ENCODE peak calls at places on chromosomes 12 and 14, in seven cellular contexts. One of them, this sample, is unnamed.

GRCh38 chr14:81313200-81313599 is 86.9 kb downstream of the STON2 start:
- DNase-seq in fibroblast of mammary gland: no peak
- DNase-seq in fibroblast of the aortic adventitia: no peak
- DNase-seq in IMR-90: no peak
- DNase-seq in stomach: no peak
- DNase-seq in uterus: no peak
- DNase-seq in transverse colon: no peak
- DNase-seq in this sample: no peak

GRCh38 chr14:45249847-45250575 is 3.0 kb downstream of the MIS18BP1 start:
- DNase-seq in fibroblast of mammary gland: peak
- DNase-seq in uterus: peak
- DNase-seq in IMR-90: peak
- DNase-seq in fibroblast of the aortic adventitia: peak
- DNase-seq in stomach: no peak
- DNase-seq in transverse colon: no peak
- DNase-seq in this sample: peak

GRCh38 chr14:24944800-24945199 is 105.1 kb downstream of the STXBP6 start:
- DNase-seq in fibroblast of the aortic adventitia: no peak
- DNase-seq in stomach: no peak
- DNase-seq in transverse colon: no peak
- DNase-seq in IMR-90: no peak
- DNase-seq in uterus: no peak
- DNase-seq in fibroblast of mammary gland: no peak
- DNase-seq in this sample: no peak

GRCh38 chr12:65637150-65637549 is 187.1 kb upstream of the HMGA2 start:
- DNase-seq in transverse colon: no peak
- DNase-seq in fibroblast of the aortic adventitia: no peak
- DNase-seq in stomach: no peak
- DNase-seq in uterus: no peak
- DNase-seq in fibroblast of mammary gland: no peak
- DNase-seq in IMR-90: no peak
- DNase-seq in this sample: no peak

GRCh38 chr12:12099102-12099501 is 28.4 kb downstream of the BCL2L14 start:
- DNase-seq in IMR-90: no peak
- DNase-seq in uterus: no peak
- DNase-seq in fibroblast of mammary gland: no peak
- DNase-seq in fibroblast of the aortic adventitia: no peak
- DNase-seq in transverse colon: no peak
- DNase-seq in stomach: no peak
- DNase-seq in this sample: no peak

GRCh38 chr14:51446771-51447170 is 204.9 kb upstream of the FRMD6 start:
- DNase-seq in fibroblast of mammary gland: no peak
- DNase-seq in IMR-90: no peak
- DNase-seq in uterus: no peak
- DNase-seq in fibroblast of the aortic adventitia: no peak
- DNase-seq in stomach: no peak
- DNase-seq in transverse colon: no peak
- DNase-seq in this sample: no peak

GRCh38 chr12:76719642-76720041 is 44.3 kb upstream of the ZDHHC17 start:
- DNase-seq in IMR-90: no peak
- DNase-seq in uterus: no peak
- DNase-seq in fibroblast of mammary gland: no peak
- DNase-seq in fibroblast of the aortic adventitia: no peak
- DNase-seq in transverse colon: no peak
- DNase-seq in stomach: no peak
- DNase-seq in this sample: no peak

GRCh38 chr12:87406926-87407325 is 622.3 kb downstream of the C12orf50 start:
- DNase-seq in fibroblast of the aortic adventitia: peak
- DNase-seq in fibroblast of mammary gland: no peak
- DNase-seq in uterus: no peak
- DNase-seq in IMR-90: peak
- DNase-seq in transverse colon: no peak
- DNase-seq in stomach: no peak
- DNase-seq in this sample: no peak

GRCh38 chr12:45343269-45344051 is 127.6 kb downstream of the ANO6 start:
- DNase-seq in uterus: no peak
- DNase-seq in stomach: no peak
- DNase-seq in fibroblast of mammary gland: peak
- DNase-seq in transverse colon: no peak
- DNase-seq in fibroblast of the aortic adventitia: no peak
- DNase-seq in IMR-90: peak
- DNase-seq in this sample: no peak

GRCh38 chr12:618626-619025 is 44.6 kb downstream of the NINJ2 start:
- DNase-seq in fibroblast of the aortic adventitia: no peak
- DNase-seq in uterus: no peak
- DNase-seq in IMR-90: no peak
- DNase-seq in stomach: no peak
- DNase-seq in fibroblast of mammary gland: no peak
- DNase-seq in transverse colon: no peak
- DNase-seq in this sample: no peak

GRCh38 chr12:93314177-93314497 is 63.6 kb upstream of the NUDT4 start:
- DNase-seq in stomach: no peak
- DNase-seq in uterus: no peak
- DNase-seq in fibroblast of the aortic adventitia: no peak
- DNase-seq in transverse colon: no peak
- DNase-seq in fibroblast of mammary gland: no peak
- DNase-seq in IMR-90: no peak
- DNase-seq in this sample: no peak

GRCh38 chr14:96164861-96165490 is 39.7 kb upstream of the BDKRB2 start:
- DNase-seq in transverse colon: no peak
- DNase-seq in fibroblast of mammary gland: peak
- DNase-seq in uterus: no peak
- DNase-seq in IMR-90: peak
- DNase-seq in fibroblast of the aortic adventitia: no peak
- DNase-seq in stomach: no peak
- DNase-seq in this sample: no peak

GRCh38 chr12:31118347-31118830 is 44.7 kb downstream of the DDX11 start:
- DNase-seq in fibroblast of mammary gland: no peak
- DNase-seq in uterus: peak
- DNase-seq in fibroblast of the aortic adventitia: no peak
- DNase-seq in stomach: no peak
- DNase-seq in IMR-90: no peak
- DNase-seq in transverse colon: no peak
- DNase-seq in this sample: no peak

GRCh38 chr12:26821212-26821701 is 11.7 kb downstream of the ITPR2 start:
- DNase-seq in stomach: no peak
- DNase-seq in uterus: no peak
- DNase-seq in transverse colon: no peak
- DNase-seq in fibroblast of mammary gland: peak
- DNase-seq in fibroblast of the aortic adventitia: no peak
- DNase-seq in IMR-90: peak
- DNase-seq in this sample: peak

GRCh38 chr12:106137456-106138278 is 1.1 kb downstream of the NUAK1 start:
- DNase-seq in fibroblast of mammary gland: no peak
- DNase-seq in stomach: no peak
- DNase-seq in transverse colon: no peak
- DNase-seq in uterus: no peak
- DNase-seq in IMR-90: peak
- DNase-seq in fibroblast of the aortic adventitia: no peak
- DNase-seq in this sample: no peak

DNA sequence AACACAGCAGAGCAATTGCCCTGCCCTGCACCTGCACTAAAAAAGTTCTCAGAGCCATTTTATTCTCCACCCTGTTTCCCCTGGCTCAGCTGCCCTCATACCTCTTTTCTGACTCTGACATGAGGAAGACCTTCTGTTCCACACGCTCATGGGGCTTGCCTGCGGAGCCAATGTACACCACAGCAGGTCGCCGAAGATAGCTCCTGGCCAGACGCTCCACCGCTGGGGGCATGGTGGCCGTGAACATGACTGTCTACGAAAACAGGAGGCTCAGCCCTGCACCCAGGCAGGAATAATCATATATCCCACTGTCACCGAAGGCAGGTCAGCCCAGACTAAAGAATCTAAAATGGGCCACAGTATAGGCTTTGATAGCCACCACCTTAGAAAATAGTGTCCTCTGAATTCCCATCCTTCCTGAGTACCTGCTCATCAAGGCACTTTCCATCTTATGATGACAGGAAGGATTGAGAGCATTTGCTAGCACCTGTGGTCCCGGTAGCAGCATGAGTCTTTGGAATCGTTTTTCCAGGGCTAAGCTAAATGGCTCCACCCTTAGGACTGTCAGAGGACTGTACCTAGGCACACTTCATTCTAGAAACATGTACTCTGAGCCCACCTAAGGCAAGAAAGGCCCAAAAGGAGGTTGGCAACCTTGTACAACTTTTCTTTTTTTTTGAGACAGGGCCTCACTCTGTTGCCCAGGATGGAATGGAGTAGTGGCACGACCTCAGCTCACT is 14.2 kb downstream of the CACNB3 start:
- DNase-seq in stomach: no peak
- DNase-seq in fibroblast of mammary gland: no peak
- DNase-seq in IMR-90: no peak
- DNase-seq in fibroblast of the aortic adventitia: no peak
- DNase-seq in uterus: no peak
- DNase-seq in transverse colon: no peak
- DNase-seq in this sample: no peak
- TF ChIP-seq CTCF in stomach: no peak
- TF ChIP-seq CTCF in fibroblast of mammary gland: no peak
- TF ChIP-seq CTCF in IMR-90: no peak
- TF ChIP-seq CTCF in fibroblast of the aortic adventitia: no peak
- TF ChIP-seq CTCF in uterus: no peak
- TF ChIP-seq CTCF in transverse colon: no peak
- TF ChIP-seq CTCF in this sample: no peak

GRCh38 chr12:39236994-39237393 is 205.9 kb downstream of the KIF21A start:
- DNase-seq in fibroblast of mammary gland: peak
- DNase-seq in uterus: no peak
- DNase-seq in stomach: no peak
- DNase-seq in fibroblast of the aortic adventitia: peak
- DNase-seq in IMR-90: no peak
- DNase-seq in transverse colon: no peak
- DNase-seq in this sample: peak
- H3K4me3 ChIP-seq in fibroblast of mammary gland: no peak
- H3K4me3 ChIP-seq in uterus: no peak
- H3K4me3 ChIP-seq in stomach: no peak
- H3K4me3 ChIP-seq in fibroblast of the aortic adventitia: no peak
- H3K4me3 ChIP-seq in IMR-90: no peak
- H3K4me3 ChIP-seq in transverse colon: no peak
- H3K4me3 ChIP-seq in this sample: no peak

GRCh38 chr12:123063535-123063934 is 83.1 kb downstream of the ARL6IP4 start:
- DNase-seq in IMR-90: peak
- DNase-seq in uterus: no peak
- DNase-seq in fibroblast of mammary gland: peak
- DNase-seq in fibroblast of the aortic adventitia: no peak
- DNase-seq in transverse colon: no peak
- DNase-seq in stomach: no peak
- DNase-seq in this sample: no peak
- TF ChIP-seq CTCF in IMR-90: peak
- TF ChIP-seq CTCF in uterus: no peak
- TF ChIP-seq CTCF in fibroblast of mammary gland: peak
- TF ChIP-seq CTCF in fibroblast of the aortic adventitia: peak
- TF ChIP-seq CTCF in transverse colon: no peak
- TF ChIP-seq CTCF in stomach: no peak
- TF ChIP-seq CTCF in this sample: peak

GRCh38 chr12:6384499-6385436 is 806 bp downstream of the LTBR start:
- DNase-seq in transverse colon: peak
- DNase-seq in fibroblast of mammary gland: peak
- DNase-seq in uterus: peak
- DNase-seq in stomach: no peak
- DNase-seq in fibroblast of the aortic adventitia: no peak
- DNase-seq in IMR-90: no peak
- DNase-seq in this sample: no peak
- H3K4me3 ChIP-seq in transverse colon: peak
- H3K4me3 ChIP-seq in fibroblast of mammary gland: peak
- H3K4me3 ChIP-seq in uterus: peak
- H3K4me3 ChIP-seq in stomach: peak
- H3K4me3 ChIP-seq in fibroblast of the aortic adventitia: peak
- H3K4me3 ChIP-seq in IMR-90: peak
- H3K4me3 ChIP-seq in this sample: peak

DNA sequence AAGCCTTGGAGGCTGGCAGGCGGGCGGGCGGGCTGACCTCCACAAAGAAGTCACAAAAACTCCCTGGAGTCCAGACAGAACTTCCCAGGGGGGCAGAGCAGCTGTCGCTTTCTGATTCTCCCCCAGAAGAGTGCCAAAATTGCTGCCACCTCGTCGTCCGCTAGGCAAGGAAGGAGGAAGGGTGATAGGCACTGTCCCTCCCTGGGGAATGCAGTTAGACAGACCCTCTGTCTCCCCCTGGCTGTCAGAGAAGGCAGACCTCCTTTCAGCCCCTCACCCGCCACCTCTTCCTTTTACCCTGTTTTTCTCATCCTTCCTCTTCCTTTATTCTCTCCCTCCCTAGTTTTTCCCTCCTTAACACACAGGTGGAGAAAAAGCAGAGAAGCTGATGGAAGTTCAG is 18.7 kb downstream of the GRIN2B start:
- DNase-seq in IMR-90: no peak
- DNase-seq in uterus: no peak
- DNase-seq in fibroblast of mammary gland: no peak
- DNase-seq in stomach: no peak
- DNase-seq in fibroblast of the aortic adventitia: no peak
- DNase-seq in transverse colon: no peak
- DNase-seq in this sample: no peak
- TF ChIP-seq CTCF in IMR-90: no peak
- TF ChIP-seq CTCF in uterus: no peak
- TF ChIP-seq CTCF in fibroblast of mammary gland: peak
- TF ChIP-seq CTCF in stomach: no peak
- TF ChIP-seq CTCF in fibroblast of the aortic adventitia: no peak
- TF ChIP-seq CTCF in transverse colon: no peak
- TF ChIP-seq CTCF in this sample: peak

GRCh38 chr12:56161677-56162351 is 3.7 kb downstream of the MYL6 start:
- DNase-seq in uterus: no peak
- DNase-seq in transverse colon: no peak
- DNase-seq in stomach: no peak
- DNase-seq in IMR-90: no peak
- DNase-seq in fibroblast of mammary gland: no peak
- DNase-seq in fibroblast of the aortic adventitia: no peak
- DNase-seq in this sample: no peak
- H3K4me3 ChIP-seq in uterus: no peak
- H3K4me3 ChIP-seq in transverse colon: no peak
- H3K4me3 ChIP-seq in stomach: peak
- H3K4me3 ChIP-seq in IMR-90: no peak
- H3K4me3 ChIP-seq in fibroblast of mammary gland: no peak
- H3K4me3 ChIP-seq in fibroblast of the aortic adventitia: no peak
- H3K4me3 ChIP-seq in this sample: no peak